ENCODE peak calls at places on chromosomes 12 and 14, in seven cellular contexts. O is naive thymus-derived CD8-positive, alpha-beta T cell; R is left ventricle myocardium superior; L is lower leg skin; X is natural killer cell treated with Interleukin-12 subunit alpha and Interleukin-12 subunit beta and Interleukin-15 and Interleukin-18, amount 100 ng/mL, for 72 hours; J is amniotic stem cell; G is T-helper 2 cell. T is an unnamed sample.

GRCh38 chr14:89428556-89429196 is 11.6 kb upstream of the FOXN3 start:
- DNase-seq in J (no peak), X (no peak), L (no peak), O (no peak), R (peak), G (no peak), T (no peak)

GRCh38 chr14:104686624-104687517 is 2.5 kb upstream of the INF2 start:
- DNase-seq in O (no peak), J (no peak), R (peak), X (no peak), L (no peak), G (no peak), T (no peak)

GRCh38 chr14:23469906-23470403 is 452 bp downstream of the NGDN start:
- DNase-seq in X (no peak), G (no peak), L (no peak), O (no peak), R (no peak), J (no peak), T (no peak)

GRCh38 chr12:93879476-93880376 is 202.6 kb downstream of the CRADD start:
- DNase-seq in L (no peak), G (no peak), R (no peak), X (no peak), O (no peak), J (peak), T (no peak)

GRCh38 chr14:69316449-69317391 is 56.8 kb downstream of the GALNT16 start:
- DNase-seq in R (peak), J (peak), L (peak), O (no peak), X (no peak), G (no peak), T (no peak)

GRCh38 chr14:78700236-78700635 is 530.1 kb downstream of the NRXN3 start:
- DNase-seq in L (no peak), R (no peak), X (no peak), O (no peak), G (no peak), J (no peak), T (no peak)

GRCh38 chr14:21070083-21070609 is at the start of gene ARHGEF40:
- DNase-seq in R (peak), O (no peak), X (peak), J (no peak), G (no peak), L (peak), T (no peak)

GRCh38 chr12:94725375-94726168 is 75.2 kb upstream of the TMCC3 start:
- DNase-seq in X (no peak), G (no peak), R (no peak), L (no peak), J (no peak), O (no peak), T (no peak)

GRCh38 chr12:80230068-80230467 is 130.7 kb downstream of the OTOGL start:
- DNase-seq in X (no peak), O (no peak), J (no peak), R (no peak), G (no peak), L (no peak), T (no peak)

GRCh38 chr14:100070310-100070709 is 5.1 kb downstream of the EVL start:
- DNase-seq in R (no peak), O (peak), L (no peak), J (no peak), G (peak), X (no peak), T (no peak)

GRCh38 chr12:53591301-53592206 is 34.6 kb downstream of the ATF7 start:
- DNase-seq in O (no peak), J (no peak), G (no peak), X (no peak), R (no peak), L (no peak), T (no peak)

GRCh38 chr12:12202747-12203146 is 64.1 kb downstream of the LRP6 start:
- DNase-seq in X (no peak), L (no peak), R (no peak), J (no peak), G (no peak), O (no peak), T (no peak)

T was measured in effector memory CD4-positive, alpha-beta T cell.